ENCODE peak calls at places on chromosomes 1 and 21, in seven cellular contexts. One of them, this sample, is unnamed. For H3K4me1, the result is how much of the 10 kb centered on the place peaks cover.

GRCh38 chr1:224939844-224940425 is 10.5 kb downstream of the DNAH14 start:
- DNase-seq in uterus: no peak
- DNase-seq in breast epithelium: no peak
- DNase-seq in endothelial cell of umbilical vein: no peak
- DNase-seq in transverse colon: no peak
- DNase-seq in heart left ventricle: no peak
- DNase-seq in tibial nerve: no peak
- DNase-seq in this sample: no peak

GRCh38 chr1:99503276-99503747 is 142.6 kb upstream of the PALMD start:
- DNase-seq in transverse colon: no peak
- DNase-seq in heart left ventricle: no peak
- DNase-seq in endothelial cell of umbilical vein: no peak
- DNase-seq in uterus: no peak
- DNase-seq in breast epithelium: no peak
- DNase-seq in tibial nerve: peak
- DNase-seq in this sample: peak

GRCh38 chr1:195594322-195594721 is 1013.9 kb downstream of the KCNT2 start:
- DNase-seq in tibial nerve: no peak
- DNase-seq in endothelial cell of umbilical vein: no peak
- DNase-seq in heart left ventricle: no peak
- DNase-seq in breast epithelium: no peak
- DNase-seq in transverse colon: no peak
- DNase-seq in uterus: no peak
- DNase-seq in this sample: no peak

GRCh38 chr1:10401281-10401680 is 2.4 kb downstream of the PGD start:
- DNase-seq in heart left ventricle: no peak
- DNase-seq in transverse colon: no peak
- DNase-seq in tibial nerve: no peak
- DNase-seq in uterus: no peak
- DNase-seq in breast epithelium: no peak
- DNase-seq in endothelial cell of umbilical vein: no peak
- DNase-seq in this sample: no peak

GRCh38 chr1:210294991-210295773 is 33.5 kb upstream of the HHAT start:
- DNase-seq in heart left ventricle: peak
- DNase-seq in transverse colon: peak
- DNase-seq in breast epithelium: no peak
- DNase-seq in endothelial cell of umbilical vein: no peak
- DNase-seq in uterus: peak
- DNase-seq in tibial nerve: peak
- DNase-seq in this sample: no peak

GRCh38 chr1:25099343-25099951 is 132.9 kb downstream of the SYF2 start:
- DNase-seq in uterus: no peak
- DNase-seq in heart left ventricle: no peak
- DNase-seq in endothelial cell of umbilical vein: no peak
- DNase-seq in tibial nerve: no peak
- DNase-seq in breast epithelium: no peak
- DNase-seq in transverse colon: peak
- DNase-seq in this sample: no peak

GRCh38 chr21:32584472-32584871 is 851 bp downstream of the TCP10L start:
- DNase-seq in transverse colon: no peak
- DNase-seq in endothelial cell of umbilical vein: no peak
- DNase-seq in heart left ventricle: no peak
- DNase-seq in uterus: no peak
- DNase-seq in breast epithelium: no peak
- DNase-seq in tibial nerve: no peak
- DNase-seq in this sample: no peak

GRCh38 chr1:181910905-181911304 is 150.6 kb downstream of the ZNF648 start:
- DNase-seq in endothelial cell of umbilical vein: no peak
- DNase-seq in transverse colon: no peak
- DNase-seq in heart left ventricle: no peak
- DNase-seq in uterus: no peak
- DNase-seq in breast epithelium: no peak
- DNase-seq in tibial nerve: no peak
- DNase-seq in this sample: no peak

GRCh38 chr1:87279201-87279860 is 49.3 kb upstream of the LMO4 start:
- DNase-seq in endothelial cell of umbilical vein: no peak
- DNase-seq in breast epithelium: no peak
- DNase-seq in transverse colon: no peak
- DNase-seq in tibial nerve: peak
- DNase-seq in uterus: no peak
- DNase-seq in heart left ventricle: peak
- DNase-seq in this sample: peak

GRCh38 chr1:182752077-182752826 is 37.3 kb upstream of the NPL start:
- DNase-seq in transverse colon: no peak
- DNase-seq in uterus: no peak
- DNase-seq in heart left ventricle: peak
- DNase-seq in breast epithelium: no peak
- DNase-seq in endothelial cell of umbilical vein: no peak
- DNase-seq in tibial nerve: no peak
- DNase-seq in this sample: no peak

GRCh38 chr21:45162809-45163208 is 88.4 kb downstream of the ADARB1 start:
- DNase-seq in uterus: no peak
- DNase-seq in transverse colon: no peak
- DNase-seq in tibial nerve: no peak
- DNase-seq in endothelial cell of umbilical vein: no peak
- DNase-seq in breast epithelium: no peak
- DNase-seq in heart left ventricle: no peak
- DNase-seq in this sample: no peak

GRCh38 chr1:232982238-232982944 is 32.0 kb downstream of the NTPCR start:
- DNase-seq in transverse colon: no peak
- DNase-seq in breast epithelium: no peak
- DNase-seq in tibial nerve: no peak
- DNase-seq in endothelial cell of umbilical vein: no peak
- DNase-seq in uterus: no peak
- DNase-seq in heart left ventricle: no peak
- DNase-seq in this sample: no peak

GRCh38 chr1:108057536-108057935 is 92.6 kb upstream of the VAV3 start:
- DNase-seq in transverse colon: peak
- DNase-seq in tibial nerve: peak
- DNase-seq in endothelial cell of umbilical vein: peak
- DNase-seq in heart left ventricle: peak
- DNase-seq in breast epithelium: peak
- DNase-seq in uterus: no peak
- DNase-seq in this sample: peak

GRCh38 chr1:23793018-23793781 is 2.3 kb downstream of the LYPLA2 start:
- DNase-seq in endothelial cell of umbilical vein: no peak
- DNase-seq in tibial nerve: no peak
- DNase-seq in heart left ventricle: peak
- DNase-seq in transverse colon: peak
- DNase-seq in breast epithelium: peak
- DNase-seq in uterus: no peak
- DNase-seq in this sample: no peak

GRCh38 chr1:227032396-227032795 is 92.3 kb downstream of the COQ8A start:
- DNase-seq in tibial nerve: no peak
- DNase-seq in heart left ventricle: no peak
- DNase-seq in endothelial cell of umbilical vein: no peak
- DNase-seq in uterus: no peak
- DNase-seq in transverse colon: no peak
- DNase-seq in breast epithelium: no peak
- DNase-seq in this sample: no peak

GRCh38 chr1:161019767-161020572 is 982 bp downstream of the F11R start:
- DNase-seq in heart left ventricle: no peak
- DNase-seq in breast epithelium: no peak
- DNase-seq in tibial nerve: no peak
- DNase-seq in endothelial cell of umbilical vein: peak
- DNase-seq in transverse colon: no peak
- DNase-seq in uterus: no peak
- DNase-seq in this sample: no peak

GRCh38 chr1:160373696-160374095 is 6.8 kb downstream of the NHLH1 start:
- DNase-seq in uterus: no peak
- DNase-seq in heart left ventricle: no peak
- DNase-seq in transverse colon: no peak
- DNase-seq in endothelial cell of umbilical vein: no peak
- DNase-seq in tibial nerve: no peak
- DNase-seq in breast epithelium: no peak
- DNase-seq in this sample: no peak

GRCh38 chr1:39167632-39168209 is 36.8 kb upstream of the MACF1 start:
- DNase-seq in tibial nerve: no peak
- DNase-seq in breast epithelium: no peak
- DNase-seq in heart left ventricle: no peak
- DNase-seq in uterus: no peak
- DNase-seq in endothelial cell of umbilical vein: no peak
- DNase-seq in transverse colon: no peak
- DNase-seq in this sample: no peak

GRCh38 chr1:59692591-59692990 is 122.2 kb upstream of the HOOK1 start:
- DNase-seq in heart left ventricle: no peak
- DNase-seq in breast epithelium: no peak
- DNase-seq in uterus: peak
- DNase-seq in tibial nerve: no peak
- DNase-seq in transverse colon: no peak
- DNase-seq in endothelial cell of umbilical vein: no peak
- DNase-seq in this sample: no peak

GRCh38 chr1:225917536-225917935 is 6.5 kb downstream of the PYCR2 start:
- DNase-seq in heart left ventricle: no peak
- DNase-seq in endothelial cell of umbilical vein: no peak
- DNase-seq in uterus: no peak
- DNase-seq in tibial nerve: no peak
- DNase-seq in transverse colon: no peak
- DNase-seq in breast epithelium: no peak
- DNase-seq in this sample: no peak

GRCh38 chr1:33430751-33431593 is at the start of gene PHC2:
- DNase-seq in tibial nerve: peak
- DNase-seq in breast epithelium: peak
- DNase-seq in heart left ventricle: peak
- DNase-seq in uterus: peak
- DNase-seq in endothelial cell of umbilical vein: peak
- DNase-seq in transverse colon: peak
- DNase-seq in this sample: peak
- TF ChIP-seq CTCF in tibial nerve: no peak
- TF ChIP-seq CTCF in breast epithelium: no peak
- TF ChIP-seq CTCF in heart left ventricle: peak
- TF ChIP-seq CTCF in uterus: peak
- TF ChIP-seq CTCF in endothelial cell of umbilical vein: peak
- TF ChIP-seq CTCF in transverse colon: no peak
- TF ChIP-seq CTCF in this sample: peak

DNA sequence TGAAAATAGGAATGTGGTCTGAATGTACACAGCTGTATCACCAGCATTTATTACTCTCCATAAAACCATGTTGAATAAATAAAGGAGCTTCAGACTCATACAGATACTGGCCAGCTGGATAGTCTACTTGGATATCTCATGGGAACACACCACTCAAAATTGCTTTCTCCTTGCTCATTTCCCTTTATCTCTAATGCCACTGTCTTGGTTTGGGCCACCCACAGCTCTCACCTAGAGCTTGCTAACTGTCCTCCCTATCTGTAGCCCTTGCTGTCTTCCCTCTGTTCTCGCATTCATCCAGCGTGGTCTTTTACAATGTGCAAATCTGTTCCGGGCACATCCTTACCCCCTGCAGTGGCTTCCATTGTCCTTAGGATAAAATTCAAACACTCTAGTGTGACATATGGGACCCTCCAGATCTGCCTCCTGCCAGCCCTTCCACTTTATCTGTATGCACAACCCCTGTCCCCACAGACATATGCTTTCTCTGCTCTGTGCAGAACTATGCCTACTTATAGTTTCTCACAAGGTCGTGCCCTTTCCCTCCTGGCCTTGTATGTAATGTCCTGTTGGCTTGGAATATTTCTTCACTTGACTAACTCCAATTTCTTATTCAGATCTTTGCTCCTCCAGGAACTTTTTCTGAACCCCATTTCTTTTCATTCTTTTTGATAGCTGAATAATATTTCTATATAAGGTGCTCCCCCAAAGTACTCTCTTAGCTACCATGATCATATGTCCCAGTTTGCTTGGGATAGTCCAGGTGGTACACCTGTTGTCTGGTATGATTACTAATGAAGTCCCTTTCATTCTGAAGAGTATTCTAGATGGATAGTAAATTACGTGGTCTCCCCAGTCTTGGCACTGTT is 2.9 kb downstream of the FLVCR1 start:
- DNase-seq in breast epithelium: no peak
- DNase-seq in transverse colon: no peak
- DNase-seq in heart left ventricle: no peak
- DNase-seq in endothelial cell of umbilical vein: no peak
- DNase-seq in tibial nerve: no peak
- DNase-seq in uterus: no peak
- DNase-seq in this sample: no peak
- H3K4me1 ChIP-seq in breast epithelium: under half
- H3K4me1 ChIP-seq in transverse colon: under half
- H3K4me1 ChIP-seq in heart left ventricle: under half
- H3K4me1 ChIP-seq in endothelial cell of umbilical vein: under half
- H3K4me1 ChIP-seq in tibial nerve: under half
- H3K4me1 ChIP-seq in uterus: under half
- H3K4me1 ChIP-seq in this sample: under half

DNA sequence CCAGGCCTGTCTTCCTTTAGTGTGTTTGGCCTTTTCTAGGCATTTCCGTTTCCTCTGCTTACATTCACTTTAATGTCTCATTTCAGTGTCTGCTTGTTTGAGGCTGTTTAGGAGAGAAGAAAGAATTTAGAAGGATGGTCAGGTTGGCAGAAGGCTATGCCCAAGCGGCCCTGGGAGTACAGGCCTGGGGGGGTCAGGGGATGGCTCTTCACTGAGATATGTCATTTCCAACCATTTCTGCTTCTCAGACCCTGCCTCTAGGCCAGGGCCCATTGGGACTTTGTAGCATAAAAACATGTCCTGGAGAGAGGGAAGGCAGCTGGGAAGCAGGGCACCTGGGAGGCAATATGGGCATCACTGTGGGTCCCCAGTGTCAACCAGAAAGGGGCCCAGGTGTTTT is 86.0 kb downstream of the DDX20 start:
- DNase-seq in endothelial cell of umbilical vein: no peak
- DNase-seq in transverse colon: no peak
- DNase-seq in uterus: no peak
- DNase-seq in breast epithelium: no peak
- DNase-seq in heart left ventricle: no peak
- DNase-seq in tibial nerve: no peak
- DNase-seq in this sample: no peak
- TF ChIP-seq POLR2A in endothelial cell of umbilical vein: no peak
- TF ChIP-seq POLR2A in transverse colon: no peak
- TF ChIP-seq POLR2A in uterus: no peak
- TF ChIP-seq POLR2A in breast epithelium: no peak
- TF ChIP-seq POLR2A in heart left ventricle: no peak
- TF ChIP-seq POLR2A in tibial nerve: no peak
- TF ChIP-seq POLR2A in this sample: no peak

GRCh38 chr1:91507330-91507729 is 6.7 kb downstream of the CDC7 start:
- DNase-seq in breast epithelium: no peak
- DNase-seq in heart left ventricle: no peak
- DNase-seq in uterus: no peak
- DNase-seq in endothelial cell of umbilical vein: no peak
- DNase-seq in transverse colon: no peak
- DNase-seq in tibial nerve: no peak
- DNase-seq in this sample: no peak

GRCh38 chr1:91510754-91511153 is 10.1 kb downstream of the CDC7 start:
- DNase-seq in uterus: no peak
- DNase-seq in heart left ventricle: no peak
- DNase-seq in breast epithelium: no peak
- DNase-seq in transverse colon: no peak
- DNase-seq in tibial nerve: no peak
- DNase-seq in endothelial cell of umbilical vein: no peak
- DNase-seq in this sample: no peak

GRCh38 chr1:91515994-91516393 is 15.3 kb downstream of the CDC7 start:
- DNase-seq in breast epithelium: no peak
- DNase-seq in endothelial cell of umbilical vein: no peak
- DNase-seq in transverse colon: no peak
- DNase-seq in tibial nerve: no peak
- DNase-seq in uterus: no peak
- DNase-seq in heart left ventricle: no peak
- DNase-seq in this sample: no peak

GRCh38 chr1:91513160-91513559 is 12.5 kb downstream of the CDC7 start:
- DNase-seq in endothelial cell of umbilical vein: peak
- DNase-seq in uterus: no peak
- DNase-seq in heart left ventricle: no peak
- DNase-seq in tibial nerve: no peak
- DNase-seq in breast epithelium: no peak
- DNase-seq in transverse colon: no peak
- DNase-seq in this sample: no peak

GRCh38 chr1:91511386-91511785 is 10.7 kb downstream of the CDC7 start:
- DNase-seq in breast epithelium: no peak
- DNase-seq in endothelial cell of umbilical vein: peak
- DNase-seq in uterus: no peak
- DNase-seq in tibial nerve: no peak
- DNase-seq in transverse colon: no peak
- DNase-seq in heart left ventricle: no peak
- DNase-seq in this sample: no peak
- TF ChIP-seq CTCF in breast epithelium: peak
- TF ChIP-seq CTCF in endothelial cell of umbilical vein: peak
- TF ChIP-seq CTCF in uterus: peak
- TF ChIP-seq CTCF in tibial nerve: peak
- TF ChIP-seq CTCF in transverse colon: peak
- TF ChIP-seq CTCF in heart left ventricle: peak
- TF ChIP-seq CTCF in this sample: peak

This sample was measured in gastrocnemius medialis.